ENCODE peak calls at places on chromosomes 7 and 10, in seven cellular contexts. X is sigmoid colon, R is HCT116, L is Panc1, P is transverse colon, V is endothelial cell of umbilical vein, A is upper lobe of left lung. W is an unnamed sample. For H3K4me1, the result is how much of the 10 kb centered on the place peaks cover.

GRCh38 chr7:158057446-158057845 is 530.2 kb downstream of the PTPRN2 start:
- DNase-seq in X (no peak), R (no peak), L (no peak), P (no peak), V (no peak), A (no peak), W (no peak)

GRCh38 chr10:101961591-101962498 is 94.1 kb downstream of the ARMH3 start:
- DNase-seq in X (no peak), R (no peak), L (no peak), P (no peak), V (no peak), A (no peak), W (no peak)

GRCh38 chr10:89351402-89352038 is 23.7 kb downstream of the IFIT3 start:
- DNase-seq in X (no peak), R (no peak), L (no peak), P (no peak), V (peak), A (no peak), W (no peak)

GRCh38 chr7:134888141-134888740 is 98.1 kb upstream of the AGBL3 start:
- DNase-seq in X (no peak), R (no peak), L (no peak), P (no peak), V (no peak), A (no peak), W (no peak)

GRCh38 chr10:122493761-122494160 is 32.4 kb downstream of the HTRA1 start:
- DNase-seq in X (no peak), R (no peak), L (no peak), P (no peak), V (no peak), A (no peak), W (no peak)

GRCh38 chr7:94391716-94392390 is 2.8 kb upstream of the COL1A2 start:
- DNase-seq in X (no peak), R (no peak), L (no peak), P (no peak), V (no peak), A (no peak), W (no peak)

GRCh38 chr10:128180843-128181242 is 54.6 kb upstream of the MKI67 start:
- DNase-seq in X (no peak), R (no peak), L (no peak), P (no peak), V (no peak), A (no peak), W (no peak)

GRCh38 chr7:110539216-110539615 is 551.7 kb upstream of the LRRN3 start:
- DNase-seq in X (no peak), R (no peak), L (no peak), P (no peak), V (no peak), A (no peak), W (no peak)

GRCh38 chr7:29120955-29121354 is 25.4 kb downstream of the CPVL start:
- DNase-seq in X (no peak), R (no peak), L (no peak), P (no peak), V (no peak), A (no peak), W (no peak)

GRCh38 chr7:88758355-88759215 is 915 bp upstream of the ZNF804B start:
- DNase-seq in X (no peak), R (no peak), L (no peak), P (no peak), V (peak), A (no peak), W (no peak)

GRCh38 chr7:5284304-5285281 is 1.9 kb downstream of the SLC29A4 start:
- DNase-seq in X (no peak), R (peak), L (no peak), P (peak), V (no peak), A (peak), W (no peak)

GRCh38 chr10:1376384-1376945 is 320.3 kb downstream of the WDR37 start:
- DNase-seq in X (no peak), R (no peak), L (no peak), P (no peak), V (no peak), A (no peak), W (peak)

GRCh38 chr7:92731327-92732063 is 104.9 kb downstream of the CDK6 start:
- DNase-seq in X (no peak), R (no peak), L (no peak), P (no peak), V (peak), A (no peak), W (no peak)

GRCh38 chr7:117715784-117716445 is 157.3 kb downstream of the CTTNBP2 start:
- DNase-seq in X (no peak), R (peak), L (peak), P (peak), V (peak), A (no peak), W (no peak)

GRCh38 chr7:156104501-156105336 is 292.5 kb upstream of the SHH start:
- DNase-seq in X (no peak), R (no peak), L (no peak), P (no peak), V (no peak), A (peak), W (no peak)

GRCh38 chr7:151601521-151602305 is 82.0 kb upstream of the RHEB start:
- DNase-seq in X (no peak), R (no peak), L (no peak), P (no peak), V (no peak), A (peak), W (no peak)

GRCh38 chr7:154794147-154794780 is 208.7 kb downstream of the PAXIP1 start:
- DNase-seq in X (no peak), R (no peak), L (no peak), P (peak), V (no peak), A (peak), W (no peak)

GRCh38 chr7:19009241-19009935 is 108.0 kb downstream of the TWIST1 start:
- DNase-seq in X (no peak), R (no peak), L (no peak), P (no peak), V (peak), A (no peak), W (no peak)

GRCh38 chr10:84845628-84846261 is 517.4 kb downstream of the CCSER2 start:
- DNase-seq in X (no peak), R (peak), L (no peak), P (no peak), V (no peak), A (no peak), W (no peak)

GRCh38 chr7:47772492-47772891 is 175.8 kb downstream of the PKD1L1 start:
- DNase-seq in X (no peak), R (no peak), L (no peak), P (no peak), V (no peak), A (no peak), W (no peak)

GRCh38 chr10:24374134-24374915 is 165.4 kb downstream of the KIAA1217 start:
- DNase-seq in X (no peak), R (no peak), L (no peak), P (no peak), V (no peak), A (no peak), W (no peak)

GRCh38 chr7:82419200-82419599 is 24.4 kb downstream of the CACNA2D1 start:
- DNase-seq in X (no peak), R (no peak), L (no peak), P (no peak), V (no peak), A (no peak), W (no peak)

GRCh38 chr10:121092341-121093099 is 241.4 kb downstream of the WDR11 start:
- DNase-seq in X (no peak), R (no peak), L (no peak), P (peak), V (no peak), A (no peak), W (no peak)

GRCh38 chr10:63376560-63377304 is 89.0 kb downstream of the JMJD1C start:
- DNase-seq in X (no peak), R (no peak), L (no peak), P (no peak), V (peak), A (no peak), W (no peak)

GRCh38 chr7:110521357-110521756 is 569.6 kb upstream of the LRRN3 start:
- DNase-seq in X (no peak), R (no peak), L (no peak), P (no peak), V (no peak), A (no peak), W (no peak)

GRCh38 chr7:45185864-45186250 is 28.3 kb downstream of the RAMP3 start:
- DNase-seq in X (no peak), R (no peak), L (no peak), P (no peak), V (no peak), A (no peak), W (no peak)

GRCh38 chr7:47218378-47219176 is 363.3 kb downstream of the TNS3 start:
- DNase-seq in X (no peak), R (no peak), L (no peak), P (no peak), V (no peak), A (no peak), W (no peak)

GRCh38 chr7:29080803-29081202 is 65.5 kb downstream of the CPVL start:
- DNase-seq in X (no peak), R (no peak), L (no peak), P (no peak), V (no peak), A (no peak), W (no peak)

GRCh38 chr7:142376356-142376997 is 118.6 kb upstream of the PRSS58 start:
- DNase-seq in X (no peak), R (no peak), L (no peak), P (no peak), V (peak), A (no peak), W (no peak)

GRCh38 chr10:96034625-96035024 is 8.8 kb upstream of the CCNJ start:
- DNase-seq in X (no peak), R (no peak), L (no peak), P (no peak), V (no peak), A (no peak), W (no peak)

GRCh38 chr10:106711313-106711906 is 453.1 kb downstream of the SORCS1 start:
- DNase-seq in X (no peak), R (peak), L (peak), P (peak), V (no peak), A (no peak), W (no peak)

GRCh38 chr10:131891196-131891928 is 9.4 kb upstream of the PPP2R2D start:
- DNase-seq in X (no peak), R (no peak), L (no peak), P (no peak), V (no peak), A (no peak), W (no peak)

GRCh38 chr10:66151346-66151745 is 774.5 kb upstream of the LRRTM3 start:
- DNase-seq in X (no peak), R (no peak), L (no peak), P (no peak), V (no peak), A (no peak), W (no peak)

GRCh38 chr7:99643464-99643863 is 26.7 kb downstream of the ZSCAN25 start:
- DNase-seq in X (no peak), R (no peak), L (no peak), P (no peak), V (no peak), A (no peak), W (no peak)

GRCh38 chr7:94366827-94367226 is 27.9 kb upstream of the COL1A2 start:
- DNase-seq in X (no peak), R (no peak), L (no peak), P (no peak), V (no peak), A (no peak), W (no peak)

GRCh38 chr10:63681965-63682704 is 160.9 kb downstream of the REEP3 start:
- DNase-seq in X (no peak), R (no peak), L (no peak), P (no peak), V (peak), A (no peak), W (no peak)

GRCh38 chr10:23293145-23293724 is 51.4 kb downstream of the C10orf67 start:
- DNase-seq in X (no peak), R (peak), L (no peak), P (no peak), V (peak), A (no peak), W (no peak)
- TF ChIP-seq CTCF in X (no peak), R (peak), L (peak), P (no peak), V (peak), A (peak), W (no peak)

GRCh38 chr7:17412883-17413282 is 114.4 kb downstream of the AHR start:
- DNase-seq in X (no peak), R (no peak), L (no peak), P (no peak), V (no peak), A (no peak), W (no peak)

GRCh38 chr7:17421941-17422340 is 123.5 kb downstream of the AHR start:
- DNase-seq in X (no peak), R (no peak), L (no peak), P (no peak), V (no peak), A (no peak), W (no peak)

GRCh38 chr7:17411922-17412321 is 113.5 kb downstream of the AHR start:
- DNase-seq in X (no peak), R (no peak), L (no peak), P (no peak), V (no peak), A (no peak), W (no peak)

GRCh38 chr7:17415955-17416354 is 117.5 kb downstream of the AHR start:
- DNase-seq in X (no peak), R (no peak), L (no peak), P (no peak), V (no peak), A (no peak), W (no peak)
- TF ChIP-seq POLR2AphosphoS5 in X (no peak), R (no peak), L (no peak), P (no peak), V (no peak), A (no peak), W (no peak)

GRCh38 chr10:124560377-124560776 is 98.8 kb downstream of the LHPP start:
- DNase-seq in X (peak), R (no peak), L (no peak), P (peak), V (no peak), A (peak), W (no peak)

GRCh38 chr10:124559372-124560132 is 97.9 kb downstream of the LHPP start:
- DNase-seq in X (no peak), R (no peak), L (no peak), P (no peak), V (no peak), A (no peak), W (no peak)

GRCh38 chr10:124558339-124558685 is 96.7 kb downstream of the LHPP start:
- DNase-seq in X (no peak), R (no peak), L (no peak), P (no peak), V (no peak), A (peak), W (no peak)

GRCh38 chr10:124557648-124558338 is 96.2 kb downstream of the LHPP start:
- DNase-seq in X (no peak), R (no peak), L (no peak), P (no peak), V (no peak), A (peak), W (no peak)

DNA sequence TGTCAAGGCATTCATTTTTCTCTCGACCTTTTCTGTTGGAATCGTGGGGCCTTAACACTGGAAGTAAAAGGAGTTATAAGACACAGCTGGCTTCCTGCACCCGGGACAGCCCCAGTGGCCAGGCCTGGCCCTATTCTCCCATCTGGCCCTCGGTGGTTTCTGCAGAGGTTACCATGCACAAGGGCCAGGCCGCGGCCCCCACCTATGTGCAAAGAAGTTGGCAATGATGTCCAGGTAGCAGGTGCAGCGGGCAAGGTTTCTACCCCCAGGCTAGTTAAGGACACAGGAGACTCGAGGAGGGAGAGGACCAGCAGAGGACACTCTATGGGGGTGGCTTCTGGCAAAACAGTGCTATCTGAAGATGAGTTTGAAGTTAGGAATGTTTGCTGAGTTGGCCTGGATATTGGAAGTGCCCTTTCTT is 97.3 kb downstream of the LHPP start:
- DNase-seq in X (no peak), R (no peak), L (no peak), P (no peak), V (no peak), A (peak), W (no peak)
- H3K4me1 ChIP-seq in X (under half), R (under half), L (under half), P (under half), V (under half), A (under half), W (half or more)

GRCh38 chr7:129824291-129825004 is 128.3 kb downstream of the UBE2H start:
- DNase-seq in X (no peak), R (no peak), L (no peak), P (no peak), V (no peak), A (peak), W (no peak)

GRCh38 chr7:129825554-129826267 is 127.0 kb downstream of the UBE2H start:
- DNase-seq in X (peak), R (peak), L (peak), P (peak), V (peak), A (peak), W (no peak)

GRCh38 chr7:129828078-129828762 is 124.5 kb downstream of the UBE2H start:
- DNase-seq in X (no peak), R (no peak), L (no peak), P (no peak), V (no peak), A (no peak), W (no peak)

GRCh38 chr7:129827467-129827990 is 125.2 kb downstream of the UBE2H start:
- DNase-seq in X (no peak), R (no peak), L (no peak), P (no peak), V (no peak), A (no peak), W (no peak)

GRCh38 chr7:129825005-129825553 is 127.7 kb downstream of the UBE2H start:
- DNase-seq in X (peak), R (peak), L (peak), P (peak), V (no peak), A (peak), W (no peak)
- TF ChIP-seq CTCF in X (no peak), R (no peak), L (no peak), P (no peak), V (peak), A (no peak), W (no peak)

GRCh38 chr10:78033623-78034470 is at the start of gene RPS24:
- DNase-seq in X (peak), R (peak), L (peak), P (peak), V (peak), A (peak), W (no peak)
- TF ChIP-seq POLR2AphosphoS5 in X (peak), R (peak), L (peak), P (peak), V (peak), A (peak), W (peak)

GRCh38 chr7:36275735-36276284 is 113.9 kb upstream of the ANLN start:
- DNase-seq in X (no peak), R (no peak), L (no peak), P (no peak), V (no peak), A (no peak), W (peak)

GRCh38 chr7:36272211-36272566 is 117.5 kb upstream of the ANLN start:
- DNase-seq in X (no peak), R (no peak), L (no peak), P (no peak), V (no peak), A (no peak), W (peak)

GRCh38 chr7:36272567-36273269 is 116.9 kb upstream of the ANLN start:
- DNase-seq in X (peak), R (no peak), L (no peak), P (no peak), V (no peak), A (peak), W (peak)

GRCh38 chr7:36276428-36277246 is 113.0 kb upstream of the ANLN start:
- DNase-seq in X (peak), R (no peak), L (no peak), P (no peak), V (no peak), A (no peak), W (peak)

GRCh38 chr7:36273836-36274235 is 115.8 kb upstream of the ANLN start:
- DNase-seq in X (peak), R (no peak), L (no peak), P (no peak), V (no peak), A (no peak), W (peak)
- H3K4me1 ChIP-seq in X (under half), R (under half), L (half or more), P (under half), V (under half), A (under half), W (under half)

DNA sequence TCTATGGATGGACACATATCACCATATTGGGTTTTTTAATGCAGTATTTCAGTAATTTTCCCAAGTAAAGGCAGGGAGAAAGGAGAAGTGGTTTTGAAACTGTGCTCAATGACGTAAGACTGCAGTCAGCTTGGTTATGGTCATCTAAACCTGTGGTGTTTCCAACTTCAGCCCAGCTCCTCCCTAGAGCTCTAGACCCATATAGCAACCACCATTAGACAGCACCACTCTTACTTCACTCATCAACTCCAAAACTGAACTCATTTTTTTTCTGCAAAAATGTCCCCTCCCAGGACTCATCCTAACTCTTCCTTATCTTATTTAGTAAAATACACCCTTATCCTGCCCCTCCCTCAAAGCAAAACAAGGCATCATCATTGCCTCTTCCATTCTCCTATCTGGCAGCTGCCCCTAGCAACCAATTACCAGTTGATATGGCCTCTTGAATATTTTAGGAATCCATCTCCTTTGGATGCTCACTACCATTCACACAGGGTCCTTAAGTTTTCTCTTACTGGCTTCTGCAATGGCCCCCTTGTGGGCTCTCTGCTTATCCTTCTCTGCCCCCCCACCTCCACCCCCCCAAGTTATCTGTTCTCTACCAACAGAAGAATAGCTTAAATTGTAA is 1.5 kb upstream of the RALA start:
- DNase-seq in X (no peak), R (no peak), L (no peak), P (no peak), V (no peak), A (no peak), W (no peak)
- TF ChIP-seq CTCF in X (no peak), R (no peak), L (no peak), P (no peak), V (no peak), A (no peak), W (no peak)

DNA sequence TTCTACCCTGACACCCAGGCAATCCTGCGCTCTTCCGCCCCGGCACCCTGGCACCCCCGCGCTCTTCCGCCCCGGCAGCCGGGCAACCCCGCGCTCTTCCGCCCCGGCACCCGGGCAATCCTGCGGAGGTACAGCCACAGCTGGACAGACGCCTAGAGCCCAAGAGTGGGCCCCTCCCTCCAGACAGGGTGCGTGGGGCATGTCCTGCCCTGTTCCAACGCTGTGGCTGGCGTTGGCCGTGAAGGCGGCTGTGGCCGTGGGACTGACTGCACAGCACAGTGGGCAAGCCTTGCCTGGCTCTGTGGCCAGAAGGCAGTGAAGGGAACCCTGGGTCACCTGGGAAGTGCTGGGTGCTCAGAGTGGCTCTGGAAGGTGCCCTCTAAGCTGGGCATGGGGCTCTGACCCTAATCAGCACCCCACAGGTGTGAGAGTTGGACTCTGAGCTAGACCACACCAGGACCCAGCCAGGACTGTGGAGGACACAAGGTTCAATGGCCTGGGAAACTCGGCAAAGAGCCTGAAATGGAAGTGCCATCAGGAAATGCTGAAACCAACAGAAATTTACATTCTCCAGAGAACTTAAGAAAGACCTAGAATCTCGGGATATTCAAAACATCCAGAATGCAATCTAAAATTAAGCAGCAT is 253.5 kb downstream of the ELFN1 start:
- DNase-seq in X (no peak), R (no peak), L (no peak), P (no peak), V (no peak), A (peak), W (no peak)
- TF ChIP-seq POLR2AphosphoS5 in X (no peak), R (no peak), L (no peak), P (no peak), V (no peak), A (no peak), W (no peak)

GRCh38 chr7:116188-116981 is 76.0 kb upstream of the FAM20C start:
- DNase-seq in X (peak), R (no peak), L (no peak), P (no peak), V (no peak), A (no peak), W (peak)
- H3K4me1 ChIP-seq in X (under half), R (under half), L (under half), P (under half), V (under half), A (under half), W (under half)

W was measured in vagina.